ENCODE peak calls at places on chromosomes 4 and X, in eight cellular contexts. Q is fibroblast of villous mesenchyme, J is AG04450, L is cardiac muscle cell, A is AG09309, Z is coronary artery, I is choroid plexus epithelial cell, H is body of pancreas. P is an unnamed sample.
A peak's percentile ranks its signal among the peaks of the same experiment; 100 is the strongest.

GRCh38 chr4:76219299-76220055 is 5.9 kb upstream of the SCARB2 start:
- DNase-seq in Q (peak; percentile 90), J (no peak), L (no peak), A (peak; percentile 39), Z (no peak), I (peak; percentile 85), H (no peak), P (peak; percentile 83)

GRCh38 chr4:135917016-135917415 is 1615.3 kb downstream of the PCDH18 start:
- DNase-seq in Q (peak; percentile 1), J (peak; percentile 10), L (no peak), A (no peak), Z (no peak), I (peak; percentile 61), H (no peak), P (peak; percentile 7)

GRCh38 chr4:3253808-3254207 is 4.8 kb downstream of the MSANTD1 start:
- DNase-seq in Q (no peak), J (no peak), L (no peak), A (no peak), Z (peak; percentile 58), I (no peak), H (peak; percentile 2), P (no peak)

GRCh38 chrX:140053841-140054240 is 88.5 kb upstream of the CXorf66 start:
- DNase-seq in Q (no peak), J (no peak), L (no peak), A (no peak), Z (no peak), I (no peak), H (no peak), P (no peak)

GRCh38 chr4:154361450-154361849 is 130.1 kb downstream of the DCHS2 start:
- DNase-seq in Q (peak; percentile 24), J (no peak), L (no peak), A (no peak), Z (no peak), I (no peak), H (no peak), P (no peak)

GRCh38 chrX:135112743-135113142 is 7.6 kb downstream of the ETDB start:
- DNase-seq in Q (no peak), J (no peak), L (no peak), A (no peak), Z (no peak), I (no peak), H (no peak), P (no peak)

GRCh38 chr4:110119347-110119746 is 79.1 kb downstream of the ELOVL6 start:
- DNase-seq in Q (peak; percentile 68), J (no peak), L (peak; percentile 21), A (no peak), Z (no peak), I (no peak), H (no peak), P (peak; percentile 43)

GRCh38 chrX:95885074-95885473 is 799.6 kb upstream of the DIAPH2 start:
- DNase-seq in Q (peak; percentile 0), J (no peak), L (no peak), A (no peak), Z (no peak), I (peak; percentile 55), H (no peak), P (peak; percentile 75)

GRCh38 chrX:69556094-69557011 is 52.2 kb downstream of the NALF2 start:
- DNase-seq in Q (peak; percentile 8), J (no peak), L (peak; percentile 72), A (no peak), Z (no peak), I (peak; percentile 88), H (peak; percentile 35), P (peak; percentile 48)

GRCh38 chr4:84324850-84325249 is 174.2 kb downstream of the NKX6-1 start:
- DNase-seq in Q (no peak), J (no peak), L (peak; percentile 49), A (no peak), Z (no peak), I (no peak), H (no peak), P (no peak)

GRCh38 chrX:132433001-132433400 is 55.8 kb downstream of the MBNL3 start:
- DNase-seq in Q (no peak), J (no peak), L (peak; percentile 11), A (no peak), Z (no peak), I (peak; percentile 8), H (no peak), P (no peak)

GRCh38 chrX:121931567-121931966 is 884.2 kb downstream of the GLUD2 start:
- DNase-seq in Q (no peak), J (no peak), L (no peak), A (no peak), Z (no peak), I (no peak), H (no peak), P (no peak)

GRCh38 chrX:136525738-136526606 is 6.0 kb upstream of the VGLL1 start:
- DNase-seq in Q (peak; percentile 59), J (peak; percentile 63), L (no peak), A (peak; percentile 68), Z (peak; percentile 76), I (peak; percentile 94), H (peak; percentile 68), P (peak; percentile 91)

GRCh38 chrX:103628386-103629290 is at the start of gene TCEAL1:
- DNase-seq in Q (peak; percentile 44), J (no peak), L (peak; percentile 82), A (no peak), Z (peak; percentile 79), I (peak; percentile 36), H (peak; percentile 77), P (peak; percentile 40)

GRCh38 chrX:39848243-39848642 is 249.5 kb downstream of the BCOR start:
- DNase-seq in Q (peak; percentile 62), J (no peak), L (no peak), A (no peak), Z (no peak), I (no peak), H (peak; percentile 60), P (peak; percentile 57)

GRCh38 chr4:172957216-172957615 is 211.4 kb upstream of the GALNT7 start:
- DNase-seq in Q (no peak), J (no peak), L (no peak), A (no peak), Z (no peak), I (no peak), H (no peak), P (no peak)

DNA sequence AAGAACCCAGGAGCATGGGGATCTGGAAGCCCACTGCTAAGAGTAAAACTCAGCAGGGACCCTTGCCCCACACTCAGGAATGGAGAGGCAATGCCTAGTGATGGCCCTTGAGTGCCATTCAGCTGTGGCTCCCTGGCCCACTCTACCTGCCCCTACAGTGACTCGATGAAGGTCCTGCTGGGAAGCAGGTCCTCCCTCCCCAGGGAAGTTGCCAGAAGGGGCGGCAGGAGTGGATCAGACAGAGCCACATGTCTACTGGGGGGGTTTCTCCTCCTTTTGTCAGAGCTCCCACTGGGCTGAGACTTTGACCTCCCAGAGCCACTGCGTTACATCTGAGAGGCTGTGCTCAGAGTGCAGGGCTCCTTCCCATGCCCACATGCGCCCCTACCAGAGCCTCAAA is 1.2 kb downstream of the SLC10A3 start:
- DNase-seq in Q (no peak), J (no peak), L (no peak), A (no peak), Z (no peak), I (no peak), H (no peak), P (no peak)
- H3K4me3 ChIP-seq in Q (peak overlapping the region; percentile 63), J (peak overlapping the region; percentile 63), L (no peak overlapping the region), A (peak overlapping the region; percentile 65), Z (peak overlapping the region; percentile 72), I (no peak overlapping the region), H (no peak overlapping the region), P (no peak overlapping the region)

GRCh38 chr4:81690871-81691270 is 219.2 kb upstream of the RASGEF1B start:
- DNase-seq in Q (no peak), J (no peak), L (no peak), A (no peak), Z (no peak), I (no peak), H (no peak), P (no peak)

GRCh38 chr4:81687470-81687869 is 215.8 kb upstream of the RASGEF1B start:
- DNase-seq in Q (no peak), J (no peak), L (no peak), A (no peak), Z (no peak), I (no peak), H (no peak), P (no peak)

GRCh38 chr4:81685105-81685504 is 213.4 kb upstream of the RASGEF1B start:
- DNase-seq in Q (no peak), J (no peak), L (no peak), A (no peak), Z (no peak), I (peak; percentile 15), H (no peak), P (peak; percentile 24)

GRCh38 chr4:81684357-81684756 is 212.7 kb upstream of the RASGEF1B start:
- DNase-seq in Q (no peak), J (no peak), L (no peak), A (no peak), Z (no peak), I (no peak), H (no peak), P (no peak)

GRCh38 chr4:81688085-81688484 is 216.4 kb upstream of the RASGEF1B start:
- DNase-seq in Q (no peak), J (no peak), L (no peak), A (no peak), Z (no peak), I (peak; percentile 48), H (no peak), P (peak; percentile 24)
- TF ChIP-seq CTCF in Q (peak; percentile 11), J (no peak), L (peak; percentile 32), A (no peak), Z (no peak), I (peak; percentile 59), H (no peak), P (no peak)

GRCh38 chrX:254630-255215 is 26.5 kb upstream of the PLCXD1 start:
- DNase-seq in Q (no peak), J (no peak), L (no peak), A (no peak), Z (peak; percentile 8), I (no peak), H (no peak), P (no peak)
- H3K4me3 ChIP-seq in Q (no peak overlapping the region), J (no peak overlapping the region), L (no peak overlapping the region), A (no peak overlapping the region), Z (no peak overlapping the region), I (no peak overlapping the region), H (no peak overlapping the region), P (no peak overlapping the region)

DNA sequence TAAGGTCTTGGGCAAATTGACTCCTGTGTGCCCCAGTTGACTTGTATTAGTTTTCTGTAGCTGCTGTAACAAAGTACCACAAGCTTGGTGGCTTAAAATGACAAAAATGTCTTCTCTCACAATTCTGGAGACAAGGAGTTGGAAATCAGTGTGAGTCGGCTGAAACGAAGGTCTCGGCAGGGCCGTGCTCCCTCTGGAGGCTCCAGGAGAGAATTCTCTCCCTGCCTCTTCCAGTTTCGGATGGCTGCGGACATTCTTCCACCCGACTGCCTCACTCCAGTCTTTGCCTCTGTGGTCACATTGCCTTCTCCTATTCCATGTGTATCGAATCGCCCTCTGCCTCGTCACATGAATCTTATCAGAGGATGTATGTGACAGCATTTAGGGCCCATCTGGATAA is 66.0 kb upstream of the PHOX2B start:
- DNase-seq in Q (peak; percentile 14), J (peak; percentile 4), L (peak; percentile 21), A (peak; percentile 10), Z (no peak), I (peak; percentile 34), H (peak; percentile 19), P (peak; percentile 4)
- TF ChIP-seq CTCF in Q (peak; percentile 49), J (peak; percentile 72), L (peak; percentile 21), A (peak; percentile 68), Z (no peak), I (peak; percentile 71), H (peak; percentile 36), P (peak; percentile 30)